ENCODE peak calls at places on chromosome 5, in four cellular contexts. T is HL-60; X is RWPE1; N is CD8-positive, alpha-beta memory T cell. E is an unnamed sample.

GRCh38 chr5:10645146-10645545 is 81.3 kb downstream of the ANKRD33B start:
- DNase-seq in N (no peak), T (no peak), X (no peak), E (no peak)

GRCh38 chr5:122498163-122498562 is 186.1 kb downstream of the SNCAIP start:
- DNase-seq in X (no peak), T (no peak), N (no peak), E (peak)

GRCh38 chr5:121870489-121870888 is 18.8 kb downstream of the FTMT start:
- DNase-seq in N (no peak), X (no peak), T (no peak), E (peak)

GRCh38 chr5:5902665-5903064 is 475.7 kb downstream of the MED10 start:
- DNase-seq in N (no peak), X (no peak), T (no peak), E (no peak)

GRCh38 chr5:10592598-10592997 is 28.7 kb downstream of the ANKRD33B start:
- DNase-seq in N (no peak), T (no peak), X (no peak), E (no peak)

GRCh38 chr5:123371575-123372179 is 51.5 kb downstream of the CEP120 start:
- DNase-seq in X (peak), N (peak), T (peak), E (peak)

GRCh38 chr5:9523090-9523813 is 22.6 kb downstream of the SEMA5A start:
- DNase-seq in X (no peak), T (no peak), N (no peak), E (peak)

GRCh38 chr5:2250365-2250950 is 367.7 kb upstream of the IRX4 start:
- DNase-seq in T (no peak), X (no peak), N (no peak), E (no peak)

GRCh38 chr5:100676807-100677631 is 141.8 kb downstream of the FAM174A start:
- DNase-seq in T (no peak), N (no peak), X (no peak), E (no peak)

GRCh38 chr5:179436321-179437122 is 91.3 kb upstream of the ADAMTS2 start:
- DNase-seq in T (no peak), N (no peak), X (no peak), E (no peak)

GRCh38 chr5:135578685-135579341 is at the start of gene CXCL14:
- DNase-seq in X (peak), T (no peak), N (no peak), E (peak)

GRCh38 chr5:150399158-150400019 is 13.3 kb downstream of the CD74 start:
- DNase-seq in X (no peak), T (no peak), N (no peak), E (no peak)

GRCh38 chr5:177606071-177607051 is 6.4 kb downstream of the B4GALT7 start:
- DNase-seq in X (no peak), T (no peak), N (no peak), E (no peak)

GRCh38 chr5:20229286-20230005 is 241.4 kb upstream of the CDH18 start:
- DNase-seq in T (no peak), X (no peak), N (no peak), E (no peak)

GRCh38 chr5:169408166-169408565 is 107.2 kb upstream of the SLIT3 start:
- DNase-seq in X (no peak), T (no peak), N (no peak), E (peak)

GRCh38 chr5:17743580-17744435 is 109.5 kb downstream of the TAF11L14 start:
- DNase-seq in N (no peak), T (no peak), X (no peak), E (no peak)
- H3K27ac ChIP-seq in N (no peak), T (no peak), X (no peak), E (peak)

GRCh38 chr5:125134216-125135081 is 388.0 kb upstream of the ZNF608 start:
- DNase-seq in X (peak), T (no peak), N (no peak), E (no peak)
- H3K27ac ChIP-seq in X (no peak), T (no peak), N (no peak), E (peak)

GRCh38 chr5:157509587-157509986 is 49.6 kb downstream of the NIPAL4 start:
- DNase-seq in X (no peak), T (no peak), N (no peak), E (no peak)

GRCh38 chr5:157510682-157511081 is 50.7 kb downstream of the NIPAL4 start:
- DNase-seq in N (no peak), X (no peak), T (no peak), E (no peak)

GRCh38 chr5:157514974-157515373 is 55.0 kb downstream of the NIPAL4 start:
- DNase-seq in X (no peak), N (no peak), T (no peak), E (no peak)

GRCh38 chr5:157513182-157513581 is 53.2 kb downstream of the NIPAL4 start:
- DNase-seq in T (no peak), X (no peak), N (no peak), E (no peak)

GRCh38 chr5:157511656-157512644 is 51.9 kb downstream of the NIPAL4 start:
- DNase-seq in N (no peak), X (peak), T (no peak), E (peak)
- H3K27ac ChIP-seq in N (no peak), X (peak), T (no peak), E (peak)

DNA sequence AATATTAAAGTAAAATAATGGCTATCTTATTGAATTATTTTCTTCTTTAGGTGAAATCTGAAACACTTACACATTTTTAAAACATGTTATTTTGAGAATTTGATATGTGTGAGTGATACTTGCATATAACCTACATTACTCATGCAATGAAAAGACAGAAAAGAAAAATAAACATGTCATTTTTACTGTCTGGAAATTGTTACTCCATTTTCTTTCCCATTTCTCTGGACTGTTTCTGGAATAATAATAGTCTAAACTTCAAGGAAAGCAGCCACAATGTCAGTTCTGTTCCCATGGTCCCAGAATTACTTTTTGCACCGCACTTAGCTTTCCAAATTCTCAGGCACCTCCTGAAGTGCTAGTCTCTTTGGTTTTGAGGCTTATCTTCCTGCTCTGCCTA is 145.5 kb downstream of the PRR16 start:
- DNase-seq in N (no peak), X (no peak), T (no peak), E (no peak)
- H3K27ac ChIP-seq in N (no peak), X (no peak), T (no peak), E (no peak)

GRCh38 chr5:127586371-127586770 is 62.5 kb upstream of the CTXN3 start:
- DNase-seq in N (no peak), T (no peak), X (no peak), E (peak)

GRCh38 chr5:127587246-127587917 is 61.5 kb upstream of the CTXN3 start:
- DNase-seq in T (no peak), N (no peak), X (no peak), E (no peak)

GRCh38 chr5:127588368-127588767 is 60.5 kb upstream of the CTXN3 start:
- DNase-seq in X (no peak), N (no peak), T (no peak), E (no peak)

GRCh38 chr5:127585661-127586060 is 63.2 kb upstream of the CTXN3 start:
- DNase-seq in N (no peak), X (no peak), T (no peak), E (no peak)

GRCh38 chr5:127586811-127587210 is 62.1 kb upstream of the CTXN3 start:
- DNase-seq in X (no peak), T (no peak), N (no peak), E (no peak)
- H3K27ac ChIP-seq in X (no peak), T (no peak), N (no peak), E (no peak)

GRCh38 chr5:157558681-157559080 is 16.9 kb downstream of the ADAM19 start:
- DNase-seq in N (no peak), T (no peak), X (no peak), E (no peak)

GRCh38 chr5:157558089-157558595 is 17.4 kb downstream of the ADAM19 start:
- DNase-seq in X (peak), N (no peak), T (no peak), E (no peak)

GRCh38 chr5:157555031-157555640 is 20.4 kb downstream of the ADAM19 start:
- DNase-seq in N (no peak), X (no peak), T (no peak), E (no peak)

GRCh38 chr5:157554180-157555030 is 21.2 kb downstream of the ADAM19 start:
- DNase-seq in T (no peak), N (no peak), X (no peak), E (no peak)

DNA sequence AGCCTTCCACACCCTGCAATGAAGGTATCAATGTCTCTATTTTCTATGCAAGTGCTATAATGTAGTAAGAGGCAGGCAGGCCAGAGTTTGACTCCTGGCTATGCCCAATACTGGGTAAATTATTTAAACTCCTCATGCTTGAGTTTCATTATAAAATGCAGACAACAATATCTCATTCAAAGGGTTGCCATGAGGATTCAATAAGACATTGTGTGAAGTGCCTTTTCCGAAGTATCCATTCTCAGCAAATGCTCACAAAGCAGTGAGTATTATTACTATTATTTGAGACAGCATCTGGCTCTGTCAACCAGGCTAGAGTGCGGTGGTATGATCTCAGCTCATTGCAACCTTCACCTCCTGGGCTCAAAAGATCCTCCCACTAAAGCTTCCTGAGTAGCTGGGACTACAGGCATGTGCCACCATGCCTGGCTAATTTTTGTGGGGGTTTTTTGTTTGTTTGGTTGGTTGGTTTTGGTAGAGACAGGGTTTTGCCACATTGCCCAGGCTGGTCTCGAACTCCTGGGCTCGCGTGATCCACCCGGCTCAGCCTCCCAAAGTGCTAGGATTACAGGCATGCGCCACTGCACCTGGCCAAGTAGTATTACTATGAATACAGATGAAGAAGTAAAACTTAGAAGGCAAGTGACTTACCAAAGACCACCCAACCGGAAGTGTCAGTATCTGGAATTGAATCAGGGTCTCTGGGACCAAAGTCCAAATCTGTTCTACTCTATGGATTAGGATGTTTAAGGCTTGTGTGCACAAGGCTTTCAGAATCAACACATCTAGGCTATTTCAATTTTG is 18.8 kb downstream of the ADAM19 start:
- DNase-seq in N (no peak), T (no peak), X (no peak), E (no peak)
- H3K27ac ChIP-seq in N (no peak), T (no peak), X (no peak), E (no peak)

DNA sequence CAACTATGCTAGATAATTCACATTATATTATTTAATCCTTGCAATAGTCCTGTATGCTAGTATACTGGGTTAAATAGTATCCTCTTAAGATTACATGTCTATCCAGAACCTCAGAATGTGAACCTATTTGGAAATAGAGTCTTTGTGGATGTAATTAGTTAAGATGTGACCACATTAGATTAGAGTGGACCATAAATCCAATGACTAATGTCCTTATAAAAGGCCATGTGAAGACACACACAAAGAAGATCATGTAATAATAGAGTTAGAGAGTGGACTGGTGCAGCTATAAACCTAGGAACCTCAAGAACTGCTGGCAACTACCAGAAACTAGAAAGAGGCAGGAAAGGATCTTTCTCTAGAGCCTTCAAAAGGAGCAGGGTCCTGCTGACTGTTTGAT is 263.6 kb upstream of the PTGER4 start:
- DNase-seq in X (no peak), T (no peak), N (no peak), E (no peak)
- H3K27ac ChIP-seq in X (no peak), T (no peak), N (no peak), E (no peak)

DNA sequence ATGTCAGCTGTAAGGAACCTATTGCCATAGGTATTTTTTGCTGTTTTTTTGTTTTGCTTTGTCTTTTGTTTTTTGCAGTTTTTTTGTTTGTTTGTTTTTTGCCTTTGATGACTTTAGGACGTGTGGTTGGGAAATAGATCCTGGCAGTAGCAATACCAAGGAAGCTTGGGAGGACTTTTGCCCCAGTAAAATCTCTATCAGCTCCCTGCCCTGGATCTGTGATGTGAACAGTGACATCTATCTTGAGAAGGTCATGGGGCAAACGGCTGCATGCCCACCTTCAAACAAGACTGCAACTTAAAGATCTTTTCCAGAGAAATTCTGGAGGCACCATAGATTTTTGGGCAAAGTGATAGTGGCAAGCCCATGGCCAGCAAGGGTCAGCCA is 5.4 kb upstream of the ADRA1B start:
- DNase-seq in T (no peak), N (no peak), X (no peak), E (no peak)
- H3K27ac ChIP-seq in T (no peak), N (no peak), X (no peak), E (peak)